ENCODE peak calls at places on chromosome 19, in six cellular contexts. G, X, U, Z, V and K are unnamed samples.

GRCh38 chr19:3785464-3785937 is 680 bp downstream of the MATK start:
- DNase-seq in G (no peak), X (no peak), U (no peak), Z (no peak), V (no peak), K (no peak)

GRCh38 chr19:342801-343421 is 1.7 kb downstream of the MIER2 start:
- DNase-seq in G (peak), X (peak), U (peak), Z (peak), V (no peak), K (peak)

GRCh38 chr19:54536956-54537355 is 34.3 kb downstream of the LAIR2 start:
- DNase-seq in G (no peak), X (no peak), U (no peak), Z (no peak), V (no peak), K (no peak)

GRCh38 chr19:36136975-36137686 is 2.7 kb upstream of the CAPNS1 start:
- DNase-seq in G (peak), X (peak), U (peak), Z (no peak), V (peak), K (peak)

GRCh38 chr19:3119071-3119781 is 16.6 kb upstream of the GNA15 start:
- DNase-seq in G (no peak), X (no peak), U (no peak), Z (no peak), V (no peak), K (no peak)

GRCh38 chr19:37304190-37304883 is 66.6 kb upstream of the ZNF527 start:
- DNase-seq in G (peak), X (no peak), U (no peak), Z (no peak), V (peak), K (peak)

GRCh38 chr19:21468791-21469190 is 36.6 kb upstream of the ZNF429 start:
- DNase-seq in G (no peak), X (no peak), U (no peak), Z (no peak), V (peak), K (no peak)

GRCh38 chr19:15479391-15480345 is at the start of gene PGLYRP2:
- DNase-seq in G (no peak), X (no peak), U (peak), Z (no peak), V (no peak), K (no peak)

GRCh38 chr19:54517483-54517882 is 14.9 kb downstream of the LAIR2 start:
- DNase-seq in G (peak), X (peak), U (peak), Z (peak), V (peak), K (no peak)

GRCh38 chr19:51566489-51567100 is 4.5 kb upstream of the ZNF175 start:
- DNase-seq in G (no peak), X (no peak), U (no peak), Z (no peak), V (no peak), K (no peak)

GRCh38 chr19:55642153-55643002 is 1.1 kb upstream of the ZNF581 start:
- DNase-seq in G (no peak), X (peak), U (no peak), Z (no peak), V (peak), K (peak)

GRCh38 chr19:1811472-1811894 is 593 bp downstream of the ATP8B3 start:
- DNase-seq in G (peak), X (peak), U (peak), Z (peak), V (peak), K (peak)
- H3K4me3 ChIP-seq in G (peak), X (no peak), U (no peak), Z (peak), V (no peak), K (peak)

GRCh38 chr19:49536921-49537462 is 9.2 kb downstream of the RCN3 start:
- DNase-seq in G (no peak), X (no peak), U (no peak), Z (no peak), V (no peak), K (no peak)
- H3K27ac ChIP-seq in G (no peak), X (no peak), U (no peak), Z (no peak), V (no peak), K (no peak)

GRCh38 chr19:31380854-31381253 is 31.6 kb upstream of the TSHZ3 start:
- DNase-seq in G (no peak), X (no peak), U (no peak), Z (no peak), V (no peak), K (no peak)

GRCh38 chr19:31377736-31378135 is 28.5 kb upstream of the TSHZ3 start:
- DNase-seq in G (no peak), X (no peak), U (no peak), Z (no peak), V (no peak), K (no peak)

GRCh38 chr19:31383553-31383952 is 34.3 kb upstream of the TSHZ3 start:
- DNase-seq in G (no peak), X (no peak), U (no peak), Z (no peak), V (no peak), K (no peak)

DNA sequence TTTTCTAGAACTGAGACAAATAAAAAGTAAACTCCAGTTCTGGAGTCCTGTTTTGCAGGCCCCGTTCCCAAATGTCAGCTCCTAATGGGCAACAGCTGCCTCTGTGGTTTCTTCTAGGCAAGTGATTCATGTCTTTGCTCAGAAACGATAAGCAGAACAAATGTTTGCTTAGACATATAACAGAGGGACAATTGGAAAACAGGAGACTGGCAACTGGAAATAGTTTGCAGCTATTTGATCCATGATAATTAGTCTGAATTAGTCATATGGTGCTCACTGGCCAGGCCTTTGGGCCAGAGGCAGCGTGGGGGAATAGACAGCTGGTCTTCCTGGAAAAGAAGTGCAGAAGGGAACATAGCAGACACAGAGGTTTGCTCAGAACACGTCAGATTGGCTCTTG is 29.2 kb upstream of the TSHZ3 start:
- DNase-seq in G (peak), X (peak), U (no peak), Z (peak), V (no peak), K (no peak)
- H3K4me3 ChIP-seq in G (no peak), X (no peak), U (no peak), Z (no peak), V (no peak), K (no peak)

GRCh38 chr19:30317403-30317802 is 54.8 kb upstream of the ZNF536 start:
- DNase-seq in G (no peak), X (no peak), U (no peak), Z (no peak), V (no peak), K (no peak)
- H3K27ac ChIP-seq in G (no peak), X (no peak), U (no peak), Z (no peak), V (no peak), K (no peak)

DNA sequence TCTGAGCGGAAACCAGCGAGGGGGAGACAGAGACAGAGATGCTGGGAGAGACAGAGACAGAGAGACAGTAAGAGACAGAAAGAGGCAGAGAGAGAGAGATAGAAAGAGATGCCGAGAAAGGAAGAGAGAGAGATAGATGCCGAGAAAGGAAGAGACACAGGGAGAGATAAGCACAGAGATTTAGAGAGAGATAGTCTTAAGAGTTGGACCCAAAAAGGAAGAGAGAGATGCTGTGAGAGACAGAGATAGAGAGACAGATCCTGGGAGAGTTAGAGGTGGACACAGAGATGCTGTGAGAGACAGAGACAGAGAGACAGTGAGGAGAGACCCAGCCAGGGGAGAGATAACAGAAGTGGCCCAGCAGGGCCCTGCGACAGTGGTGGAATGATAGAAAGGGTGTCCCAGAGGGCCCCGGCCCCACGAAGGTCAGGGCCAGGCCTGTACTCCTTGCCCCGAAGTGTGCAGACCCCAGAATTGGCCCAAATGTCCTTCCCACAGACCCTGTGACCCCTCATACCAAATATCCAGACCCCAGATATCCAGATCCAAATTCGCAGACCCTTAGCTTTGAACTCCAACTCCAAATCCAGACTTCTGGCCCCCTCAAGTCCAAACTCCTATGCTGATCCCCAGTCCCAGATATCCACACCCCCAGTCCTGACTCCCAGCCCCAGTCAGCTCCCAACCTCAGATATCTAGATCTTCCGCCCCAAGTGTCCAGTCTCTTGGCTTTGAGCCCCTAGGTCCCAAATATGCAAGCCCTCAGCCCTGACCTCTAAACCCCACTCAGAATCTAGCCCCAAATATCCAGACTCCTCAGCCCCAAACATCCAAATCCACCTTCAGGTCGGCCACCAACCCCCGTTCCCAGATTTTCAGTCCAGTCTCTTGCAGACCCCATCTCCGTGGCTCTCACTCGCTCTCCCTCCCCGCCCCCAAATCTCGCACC is 1.1 kb downstream of the ERFL start:
- DNase-seq in G (no peak), X (no peak), U (no peak), Z (no peak), V (no peak), K (no peak)
- H3K4me3 ChIP-seq in G (peak), X (no peak), U (no peak), Z (no peak), V (no peak), K (no peak)

GRCh38 chr19:46197314-46198070 is 32.0 kb upstream of the IGFL1 start:
- DNase-seq in G (no peak), X (no peak), U (no peak), Z (no peak), V (no peak), K (no peak)

GRCh38 chr19:46196410-46197124 is 33.0 kb upstream of the IGFL1 start:
- DNase-seq in G (no peak), X (no peak), U (no peak), Z (no peak), V (no peak), K (no peak)

GRCh38 chr19:46201413-46202310 is 27.9 kb upstream of the IGFL1 start:
- DNase-seq in G (no peak), X (no peak), U (no peak), Z (no peak), V (no peak), K (no peak)

GRCh38 chr19:46195104-46195503 is 34.4 kb upstream of the IGFL1 start:
- DNase-seq in G (no peak), X (no peak), U (no peak), Z (no peak), V (no peak), K (no peak)

GRCh38 chr19:46198756-46199155 is 30.8 kb upstream of the IGFL1 start:
- DNase-seq in G (no peak), X (no peak), U (no peak), Z (no peak), V (no peak), K (no peak)
- H3K27ac ChIP-seq in G (no peak), X (no peak), U (no peak), Z (no peak), V (no peak), K (no peak)